ENCODE peak calls at places on chromosomes 13 and 19, in four cellular contexts. T is T-helper 22 cell, X is GM13976, G is posterior cingulate gyrus. Z is an unnamed sample.

GRCh38 chr13:51844862-51845573 is at the start of gene TMEM272:
- DNase-seq in T (no peak), X (peak), G (peak), Z (peak)

GRCh38 chr13:107427531-107427930 is 787.8 kb downstream of the LIG4 start:
- DNase-seq in T (no peak), X (no peak), G (no peak), Z (no peak)

GRCh38 chr13:58202099-58202498 is 570.6 kb downstream of the PCDH17 start:
- DNase-seq in T (no peak), X (no peak), G (no peak), Z (no peak)

GRCh38 chr13:86608739-86609138 is 809.5 kb upstream of the SLITRK6 start:
- DNase-seq in T (no peak), X (no peak), G (no peak), Z (no peak)

GRCh38 chr13:110442946-110443632 is 118.4 kb downstream of the RAB20 start:
- DNase-seq in T (no peak), X (no peak), G (no peak), Z (no peak)

GRCh38 chr19:10517760-10518443 is 655 bp upstream of the S1PR5 start:
- DNase-seq in T (no peak), X (peak), G (peak), Z (no peak)

GRCh38 chr19:6138066-6138465 is 2.6 kb downstream of the ACSBG2 start:
- DNase-seq in T (no peak), X (no peak), G (no peak), Z (no peak)

GRCh38 chr13:29594310-29594709 is 1.2 kb downstream of the SLC7A1 start:
- DNase-seq in T (peak), X (peak), G (no peak), Z (no peak)

GRCh38 chr13:19845758-19846157 is 17.7 kb downstream of the ZMYM5 start:
- DNase-seq in T (no peak), X (no peak), G (no peak), Z (no peak)

GRCh38 chr19:29409121-29409862 is 116.5 kb upstream of the VSTM2B start:
- DNase-seq in T (no peak), X (no peak), G (no peak), Z (no peak)

GRCh38 chr19:19751846-19752245 is 18.9 kb upstream of the ZNF14 start:
- DNase-seq in T (no peak), X (no peak), G (no peak), Z (no peak)

GRCh38 chr19:49057636-49058234 is at the start of gene CGB7:
- DNase-seq in T (peak), X (peak), G (peak), Z (no peak)

GRCh38 chr13:36332986-36333385 is 13.2 kb downstream of the SPART start:
- DNase-seq in T (no peak), X (no peak), G (no peak), Z (no peak)

GRCh38 chr19:14102102-14102696 is 11.6 kb upstream of the SAMD1 start:
- DNase-seq in T (no peak), X (no peak), G (no peak), Z (no peak)